ENCODE peak calls at places on chromosomes 16 and 17, in seven cellular contexts. T is neuronal stem cell, B is IMR-90, R is mesendoderm, S is H1, W is H9, V is mesenchymal stem cell. H is an unnamed sample.

GRCh38 chr16:26765087-26765486 is 301.6 kb upstream of the C16orf82 start:
- DNase-seq in W (peak), B (no peak), V (no peak), R (peak), S (peak), T (no peak), H (no peak)

GRCh38 chr17:37848690-37849616 is 75.3 kb upstream of the TBC1D3K start:
- DNase-seq in T (no peak), S (no peak), R (peak), W (no peak), V (peak), B (peak), H (peak)

GRCh38 chr17:56978441-56979090 is 635 bp downstream of the SCPEP1 start:
- DNase-seq in B (peak), T (no peak), S (no peak), V (peak), W (no peak), R (peak), H (no peak)

GRCh38 chr16:80459331-80459777 is 81.4 kb upstream of the DYNLRB2 start:
- DNase-seq in T (no peak), R (peak), B (no peak), S (no peak), W (no peak), V (no peak), H (peak)

GRCh38 chr16:78443780-78444422 is 344.4 kb downstream of the WWOX start:
- DNase-seq in T (no peak), R (no peak), B (no peak), W (no peak), S (peak), V (peak), H (no peak)

GRCh38 chr17:76983075-76983411 is 114.8 kb downstream of the MGAT5B start:
- DNase-seq in S (no peak), W (no peak), T (no peak), V (no peak), R (no peak), B (no peak), H (no peak)

GRCh38 chr16:2963611-2964415 is at the start of gene KREMEN2:
- DNase-seq in B (no peak), V (peak), S (peak), R (peak), T (peak), W (peak), H (no peak)

GRCh38 chr17:49106366-49107210 is 26.0 kb upstream of the B4GALNT2 start:
- DNase-seq in T (no peak), V (peak), S (no peak), B (peak), R (peak), W (no peak), H (peak)

GRCh38 chr16:25014500-25015147 is 545 bp downstream of the ARHGAP17 start:
- DNase-seq in S (peak), V (peak), B (peak), W (peak), T (peak), R (peak), H (peak)

GRCh38 chr17:78130080-78130438 is 512 bp upstream of the TMC8 start:
- DNase-seq in W (no peak), S (no peak), B (no peak), T (no peak), V (no peak), R (no peak), H (no peak)

GRCh38 chr17:44916781-44917241 is 1.5 kb upstream of the GFAP start:
- DNase-seq in R (no peak), V (no peak), W (no peak), S (no peak), T (no peak), B (peak), H (no peak)

GRCh38 chr17:78707923-78708322 is 74.2 kb downstream of the CYTH1 start:
- DNase-seq in W (no peak), V (no peak), S (no peak), T (no peak), B (no peak), R (no peak), H (no peak)

GRCh38 chr16:12265168-12265567 is 288.6 kb downstream of the SNX29 start:
- DNase-seq in B (no peak), V (no peak), R (no peak), S (no peak), W (no peak), T (no peak), H (no peak)

GRCh38 chr17:2789700-2790099 is 6.5 kb upstream of the RAP1GAP2 start:
- DNase-seq in R (no peak), W (no peak), V (no peak), S (no peak), B (no peak), T (no peak), H (no peak)

GRCh38 chr16:70805787-70806186 is 4.8 kb upstream of the VAC14 start:
- DNase-seq in R (no peak), V (peak), S (no peak), B (peak), T (no peak), W (no peak), H (no peak)

GRCh38 chr17:21467196-21467595 is 91.0 kb downstream of the KCNJ12 start:
- DNase-seq in T (no peak), S (no peak), V (no peak), R (no peak), B (no peak), W (no peak), H (no peak)

DNA sequence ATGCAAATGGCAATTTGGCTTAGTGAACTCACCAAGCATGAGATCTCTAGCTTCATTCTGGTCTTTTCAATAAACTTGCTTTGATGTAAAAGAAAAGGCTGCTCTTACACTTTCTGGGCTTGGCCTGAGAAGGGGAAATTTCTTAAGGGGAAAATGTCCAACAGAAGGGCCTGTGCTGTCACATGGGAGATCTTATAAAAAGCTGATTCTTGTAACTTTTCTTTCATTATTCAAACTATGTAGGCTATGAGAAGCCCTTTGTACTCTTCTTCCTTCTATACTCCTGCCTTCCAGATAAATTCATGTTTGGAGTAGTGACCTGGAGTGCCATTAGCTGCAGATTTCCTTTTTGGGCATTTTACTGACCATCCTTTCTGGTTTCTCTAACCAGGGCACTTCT is 16.9 kb downstream of the LIMD2 start:
- DNase-seq in B (no peak), R (no peak), S (no peak), T (no peak), V (no peak), W (no peak), H (no peak)
- H2AK5ac ChIP-seq in B (no peak), R (no peak), S (no peak), T (no peak), V (no peak), W (no peak), H (no peak)

GRCh38 chr16:15743657-15744056 is 93.6 kb downstream of the NDE1 start:
- DNase-seq in V (no peak), W (no peak), T (no peak), R (no peak), S (no peak), B (no peak), H (no peak)

GRCh38 chr16:15747937-15748336 is 97.9 kb downstream of the NDE1 start:
- DNase-seq in B (no peak), W (no peak), T (no peak), R (no peak), S (no peak), V (no peak), H (no peak)

GRCh38 chr16:15748654-15749053 is 98.6 kb downstream of the NDE1 start:
- DNase-seq in R (no peak), S (no peak), B (no peak), V (no peak), T (no peak), W (no peak), H (no peak)

GRCh38 chr16:15749371-15749770 is 99.3 kb downstream of the NDE1 start:
- DNase-seq in B (peak), S (no peak), V (no peak), R (peak), W (no peak), T (no peak), H (peak)

DNA sequence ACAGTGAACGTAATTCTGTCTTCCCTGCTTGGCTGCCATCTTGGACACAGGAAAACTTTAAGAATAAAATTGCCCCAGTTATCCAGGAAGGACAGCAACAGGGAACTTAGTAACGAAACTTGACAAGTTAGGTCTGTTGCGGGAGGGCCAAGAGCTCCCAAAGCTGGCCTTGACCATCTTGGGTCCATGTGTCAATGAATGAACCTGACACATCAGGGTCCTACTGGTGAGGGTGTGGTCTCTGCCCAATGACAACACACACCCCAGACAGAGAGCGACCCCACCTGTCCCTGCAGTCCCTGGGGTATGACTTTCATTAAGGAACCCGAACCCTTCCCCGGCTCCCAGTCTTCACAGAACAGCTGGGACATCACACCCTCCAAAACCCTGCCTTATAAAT is 96.3 kb downstream of the NDE1 start:
- DNase-seq in T (no peak), R (no peak), W (no peak), B (no peak), V (no peak), S (no peak), H (no peak)
- H3K18ac ChIP-seq in T (no peak), R (no peak), W (no peak), B (no peak), V (no peak), S (no peak), H (no peak)

DNA sequence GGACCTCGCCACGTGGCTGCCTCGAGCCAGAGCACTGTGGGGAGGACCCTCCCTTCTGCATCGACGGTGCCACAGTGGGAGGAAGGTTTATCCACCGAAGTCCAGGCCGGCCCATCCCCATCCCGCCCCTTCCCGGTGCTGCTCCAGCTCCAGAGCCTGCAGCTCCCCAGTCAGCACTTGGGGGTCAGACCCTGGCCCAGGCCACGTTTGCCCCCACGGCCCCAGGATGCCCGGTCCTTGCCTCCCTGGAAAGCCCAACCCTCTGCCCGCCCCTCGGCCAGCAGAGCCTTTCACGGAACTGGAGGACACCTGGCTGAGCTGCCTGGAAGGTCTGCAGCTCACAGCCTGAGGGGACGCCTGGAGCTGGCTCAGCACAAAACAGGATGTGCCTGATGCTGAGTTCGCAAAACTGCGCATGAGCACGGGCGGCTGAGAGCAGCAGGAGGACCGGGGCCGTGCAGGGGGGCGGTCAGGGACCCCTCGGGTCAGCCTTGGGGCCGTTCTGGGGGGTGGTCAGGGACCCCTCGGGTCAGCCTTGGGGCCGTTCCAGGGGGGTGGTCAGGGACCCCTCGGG is 29.7 kb upstream of the SSTR5 start:
- DNase-seq in W (no peak), T (no peak), R (no peak), S (no peak), B (no peak), V (no peak), H (peak)
- H2AK5ac ChIP-seq in W (no peak), T (peak), R (no peak), S (no peak), B (no peak), V (no peak), H (no peak)

GRCh38 chr16:6008656-6009055 is 911.1 kb upstream of the EEF2KMT start:
- DNase-seq in V (no peak), R (no peak), T (no peak), W (no peak), S (no peak), B (no peak), H (no peak)

GRCh38 chr16:6009151-6009550 is 911.6 kb upstream of the EEF2KMT start:
- DNase-seq in S (no peak), B (no peak), W (no peak), V (no peak), T (no peak), R (no peak), H (no peak)

GRCh38 chr16:6016530-6017184 is 919.1 kb upstream of the EEF2KMT start:
- DNase-seq in W (peak), T (peak), R (peak), B (no peak), V (no peak), S (no peak), H (no peak)

GRCh38 chr16:6012716-6013115 is 915.1 kb upstream of the EEF2KMT start:
- DNase-seq in V (no peak), S (no peak), B (no peak), W (no peak), R (no peak), T (no peak), H (no peak)
- H3K18ac ChIP-seq in V (no peak), S (no peak), B (no peak), W (no peak), R (no peak), T (no peak), H (no peak)

DNA sequence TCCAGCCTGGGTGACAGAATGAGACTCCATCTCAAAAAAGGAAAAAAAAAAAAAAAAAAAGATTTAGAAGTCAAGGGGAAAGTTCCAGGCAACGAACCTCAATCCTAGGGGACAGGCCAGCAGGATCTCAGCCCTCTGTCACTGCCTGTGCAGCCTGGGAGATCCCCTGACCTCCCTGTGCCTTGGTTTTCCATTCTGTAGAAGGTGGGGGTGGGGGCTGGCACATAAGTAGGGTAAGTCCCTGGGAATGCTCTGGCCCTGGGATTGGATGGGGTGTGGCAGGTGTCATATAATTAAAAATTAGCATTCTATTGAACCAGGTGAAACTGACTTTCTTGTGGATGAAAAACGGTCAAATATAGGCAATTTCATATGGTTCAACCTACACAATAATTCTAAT is 90.5 kb downstream of the C16orf78 start:
- DNase-seq in S (no peak), B (no peak), T (no peak), V (no peak), R (no peak), W (no peak), H (no peak)
- H2AK5ac ChIP-seq in S (no peak), B (no peak), T (no peak), V (no peak), R (no peak), W (no peak), H (no peak)

GRCh38 chr17:9854255-9854654 is 28.5 kb downstream of the GLP2R start:
- DNase-seq in V (no peak), S (no peak), B (no peak), T (no peak), W (peak), R (no peak), H (no peak)
- H3K18ac ChIP-seq in V (no peak), S (no peak), B (no peak), T (no peak), W (no peak), R (no peak), H (no peak)

DNA sequence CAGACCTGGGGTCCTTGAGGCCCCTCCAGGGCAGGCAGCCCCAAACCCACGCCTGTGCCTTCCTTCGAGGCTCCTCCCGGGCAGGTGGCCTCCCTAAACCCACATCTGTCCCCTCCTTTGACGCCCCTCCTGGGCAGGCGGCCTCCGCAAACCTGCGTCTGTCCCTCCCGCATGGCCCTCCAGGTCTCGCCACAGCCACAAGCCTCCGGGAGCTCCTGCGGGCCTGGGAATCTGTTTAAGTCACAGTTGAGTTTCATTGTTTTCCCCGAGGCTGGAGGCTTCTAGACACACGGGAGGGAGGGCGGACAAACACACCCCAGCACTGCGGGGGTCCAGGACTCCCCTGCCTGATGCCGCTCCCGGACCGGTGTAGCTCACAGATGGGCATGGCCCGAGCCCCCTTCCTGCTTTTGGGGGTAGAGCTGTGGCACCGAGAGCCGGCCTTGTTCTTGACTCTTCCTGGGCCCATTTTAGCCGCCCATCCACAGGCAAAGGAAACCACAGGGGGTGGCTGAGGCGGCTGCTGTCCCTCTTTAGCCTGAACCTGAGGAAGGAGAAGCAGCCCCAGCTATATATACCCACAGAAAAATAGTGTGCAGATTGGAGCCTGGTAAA is 7.1 kb downstream of the PIEZO1 start:
- DNase-seq in V (no peak), S (no peak), B (no peak), R (peak), T (no peak), W (no peak), H (no peak)
- H2AK5ac ChIP-seq in V (peak), S (peak), B (no peak), R (no peak), T (peak), W (no peak), H (peak)